ENCODE peak calls at places on chromosome 10, in eight cellular contexts. U, G, H, W, I, T, A and C are unnamed samples.

GRCh38 chr10:116221053-116221452 is 52.0 kb downstream of the GFRA1 start:
- DNase-seq in U (no peak), I (no peak), G (no peak), H (no peak), T (no peak), W (no peak), A (no peak), C (no peak)

GRCh38 chr10:77428776-77429395 is 208.7 kb downstream of the KCNMA1 start:
- DNase-seq in T (peak), I (no peak), W (no peak), H (peak), G (peak), U (no peak), A (peak), C (peak)

GRCh38 chr10:78336402-78336791 is 302.7 kb downstream of the RPS24 start:
- DNase-seq in T (no peak), I (peak), G (no peak), H (peak), A (peak), W (no peak), U (no peak), C (peak)

GRCh38 chr10:103838851-103839512 is 16.4 kb downstream of the SH3PXD2A start:
- DNase-seq in W (no peak), U (no peak), A (peak), H (no peak), T (no peak), I (no peak), G (no peak), C (peak)

GRCh38 chr10:127243490-127244272 is 47.3 kb upstream of the INSYN2A start:
- DNase-seq in T (no peak), W (peak), A (peak), H (no peak), U (no peak), I (no peak), G (no peak), C (peak)

GRCh38 chr10:27448926-27449325 is 55.2 kb upstream of the RAB18 start:
- DNase-seq in H (no peak), U (no peak), T (no peak), A (no peak), I (no peak), W (peak), G (no peak), C (peak)

GRCh38 chr10:89213191-89213808 is 6.2 kb upstream of the CH25H start:
- DNase-seq in G (no peak), H (no peak), T (no peak), U (no peak), W (no peak), A (no peak), I (peak), C (peak)

GRCh38 chr10:44068716-44069482 is 316.0 kb downstream of the CXCL12 start:
- DNase-seq in G (no peak), W (no peak), H (peak), I (no peak), T (peak), A (no peak), U (no peak), C (peak)

GRCh38 chr10:60664859-60665258 is 113.4 kb upstream of the CDK1 start:
- DNase-seq in H (no peak), A (no peak), G (no peak), T (no peak), W (no peak), I (no peak), U (no peak), C (peak)

GRCh38 chr10:108348215-108348614 is 1183.7 kb upstream of the SORCS1 start:
- DNase-seq in T (no peak), A (no peak), U (no peak), I (no peak), G (no peak), W (no peak), H (no peak), C (no peak)

GRCh38 chr10:97197030-97197500 is 11.3 kb upstream of the SLIT1 start:
- DNase-seq in H (no peak), W (no peak), G (no peak), A (no peak), U (no peak), I (no peak), T (no peak), C (no peak)

GRCh38 chr10:87054373-87055295 is 34.5 kb downstream of the FAM25A start:
- DNase-seq in I (no peak), U (no peak), W (no peak), H (no peak), A (no peak), T (no peak), G (no peak), C (peak)

GRCh38 chr10:126478600-126478999 is 90.3 kb upstream of the ADAM12 start:
- DNase-seq in T (no peak), G (no peak), A (no peak), H (peak), W (no peak), I (no peak), U (no peak), C (peak)

GRCh38 chr10:11875499-11876281 is 52.5 kb downstream of the PROSER2 start:
- DNase-seq in H (peak), G (peak), W (no peak), T (peak), I (peak), A (peak), U (no peak), C (peak)

GRCh38 chr10:89515031-89515841 is 20.2 kb downstream of the SLC16A12 start:
- DNase-seq in I (no peak), W (no peak), H (no peak), A (no peak), U (no peak), T (peak), G (no peak), C (peak)

GRCh38 chr10:113369185-113369785 is 183.6 kb upstream of the HABP2 start:
- DNase-seq in G (no peak), T (no peak), A (no peak), H (no peak), I (no peak), U (no peak), W (no peak), C (no peak)

GRCh38 chr10:133201948-133202725 is 27.9 kb upstream of the UTF1 start:
- DNase-seq in T (no peak), A (no peak), G (no peak), I (no peak), H (no peak), U (no peak), W (no peak), C (no peak)

GRCh38 chr10:97333351-97333600 is 1.3 kb downstream of the FRAT2 start:
- DNase-seq in G (no peak), U (no peak), T (no peak), I (no peak), A (peak), W (no peak), H (no peak), C (peak)

GRCh38 chr10:69307434-69307833 is 29.1 kb downstream of the HK1 start:
- DNase-seq in I (no peak), H (no peak), T (no peak), U (no peak), A (no peak), W (no peak), G (no peak), C (no peak)

GRCh38 chr10:130656582-130657133 is 520.5 kb downstream of the GLRX3 start:
- DNase-seq in I (no peak), U (no peak), H (peak), G (no peak), W (no peak), T (no peak), A (no peak), C (no peak)

GRCh38 chr10:86261470-86261869 is 105.1 kb downstream of the GRID1 start:
- DNase-seq in A (no peak), T (no peak), H (no peak), G (peak), W (no peak), I (no peak), U (peak), C (no peak)

GRCh38 chr10:91768123-91768522 is 30.1 kb upstream of the TNKS2 start:
- DNase-seq in H (no peak), T (no peak), A (no peak), G (no peak), W (no peak), I (no peak), U (no peak), C (no peak)

GRCh38 chr10:70348228-70348850 is 34.1 kb downstream of the LRRC20 start:
- DNase-seq in W (peak), G (no peak), U (no peak), T (no peak), I (no peak), H (no peak), A (peak), C (peak)

GRCh38 chr10:128211953-128212727 is 85.9 kb upstream of the MKI67 start:
- DNase-seq in G (peak), A (peak), I (no peak), T (peak), W (peak), H (peak), U (peak), C (peak)

GRCh38 chr10:117911684-117912083 is 135.1 kb downstream of the RAB11FIP2 start:
- DNase-seq in I (no peak), T (no peak), U (no peak), H (no peak), A (no peak), W (no peak), G (no peak), C (no peak)

GRCh38 chr10:61832866-61833481 is 68.5 kb upstream of the ARID5B start:
- DNase-seq in W (no peak), U (no peak), I (no peak), G (no peak), H (no peak), T (no peak), A (no peak), C (peak)

GRCh38 chr10:55734112-55734511 is 626.9 kb downstream of the ZWINT start:
- DNase-seq in T (no peak), H (no peak), U (no peak), A (no peak), W (no peak), I (no peak), G (no peak), C (no peak)

GRCh38 chr10:20330246-20330645 is 514.0 kb downstream of the PLXDC2 start:
- DNase-seq in T (no peak), U (no peak), A (no peak), G (no peak), I (no peak), H (no peak), W (no peak), C (no peak)

GRCh38 chr10:13099144-13099665 is 758 bp upstream of the OPTN start:
- DNase-seq in G (no peak), T (no peak), I (no peak), W (no peak), A (peak), H (no peak), U (peak), C (peak)

GRCh38 chr10:4326647-4327046 is 499.4 kb upstream of the AKR1E2 start:
- DNase-seq in T (no peak), A (no peak), I (no peak), U (no peak), W (no peak), G (no peak), H (no peak), C (no peak)

GRCh38 chr10:62619409-62619730 is 185.2 kb upstream of the ADO start:
- DNase-seq in H (no peak), G (no peak), W (peak), A (no peak), I (no peak), U (no peak), T (no peak), C (peak)

GRCh38 chr10:131056091-131056490 is 255.4 kb downstream of the TCERG1L start:
- DNase-seq in U (no peak), H (no peak), A (no peak), W (no peak), I (no peak), G (peak), T (no peak), C (no peak)

GRCh38 chr10:50286517-50286916 is 35.2 kb upstream of the ASAH2 start:
- DNase-seq in G (no peak), I (no peak), A (no peak), H (no peak), U (no peak), W (no peak), T (peak), C (peak)

GRCh38 chr10:115969591-115969990 is 303.4 kb downstream of the GFRA1 start:
- DNase-seq in W (no peak), H (no peak), A (no peak), G (no peak), U (no peak), I (no peak), T (no peak), C (no peak)

GRCh38 chr10:71150811-71151210 is 61.6 kb upstream of the UNC5B start:
- DNase-seq in U (no peak), H (no peak), A (no peak), G (no peak), T (no peak), W (no peak), I (no peak), C (no peak)

DNA sequence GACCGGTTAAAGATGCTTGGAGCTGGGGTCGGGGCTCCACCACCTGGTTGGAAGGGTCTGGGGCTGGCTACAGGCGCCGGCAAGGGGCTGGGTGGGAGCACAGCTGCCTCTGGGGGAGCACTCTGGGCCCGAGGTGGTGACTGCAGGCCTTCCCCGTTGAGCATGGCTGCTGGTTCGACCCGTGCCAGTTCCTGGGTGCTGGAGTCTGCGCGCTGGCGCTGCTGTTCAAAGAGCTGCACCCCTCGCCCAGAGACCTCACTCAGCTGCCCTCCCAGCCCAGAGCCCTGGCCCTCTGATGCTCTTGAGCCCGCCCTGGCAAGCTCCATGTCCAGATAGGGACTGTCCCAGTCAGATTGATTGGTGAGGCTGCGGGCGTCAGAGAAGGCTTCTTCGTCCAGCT is 7.0 kb upstream of the MYOZ1 start:
- DNase-seq in I (no peak), U (no peak), W (no peak), G (no peak), H (peak), T (no peak), A (no peak), C (no peak)
- H3K4me3 ChIP-seq in I (peak), U (peak), W (no peak), G (peak), H (peak), T (peak), A (peak), C (peak)

GRCh38 chr10:35487336-35488034 is 117.7 kb upstream of the GJD4 start:
- DNase-seq in U (no peak), A (no peak), H (no peak), G (no peak), T (no peak), I (no peak), W (peak), C (peak)
- TF ChIP-seq CTCF in U (no peak), A (no peak), H (no peak), G (no peak), T (no peak), I (no peak), W (no peak), C (no peak)

GRCh38 chr10:101839421-101840063 is 4.1 kb downstream of the KCNIP2 start:
- DNase-seq in I (no peak), W (no peak), A (peak), U (peak), T (no peak), H (no peak), G (peak), C (no peak)
- H3K4me3 ChIP-seq in I (no peak), W (no peak), A (peak), U (peak), T (peak), H (peak), G (peak), C (peak)

GRCh38 chr10:614772-615582 is 74.5 kb downstream of the DIP2C start:
- DNase-seq in A (no peak), U (peak), H (no peak), G (no peak), W (no peak), I (no peak), T (no peak), C (no peak)
- TF ChIP-seq CTCF in A (no peak), U (no peak), H (no peak), G (no peak), W (no peak), I (no peak), T (no peak), C (no peak)

GRCh38 chr10:19194866-19195265 is 146.3 kb downstream of the MALRD1 start:
- DNase-seq in G (no peak), H (no peak), A (no peak), T (no peak), W (no peak), I (no peak), U (no peak), C (no peak)
- H3K4me3 ChIP-seq in G (no peak), H (no peak), A (no peak), T (no peak), W (no peak), I (no peak), U (no peak), C (no peak)